ENCODE peak calls at places on chromosomes 13 and 19, in four cellular contexts. I, T, G and O are unnamed samples.

GRCh38 chr13:113216165-113217056 is 7.0 kb downstream of the CUL4A start:
- DNase-seq in I (peak; percentile 79), T (peak; percentile 56), G (no peak), O (peak; percentile 45)

GRCh38 chr13:91165758-91166157 is 181.7 kb upstream of the MIR17HG start:
- DNase-seq in G (no peak), I (no peak), T (no peak), O (no peak)

GRCh38 chr19:7562646-7563393 is 27.3 kb downstream of the PNPLA6 start:
- DNase-seq in I (peak; percentile 56), T (no peak), G (no peak), O (no peak)

GRCh38 chr19:18744019-18744418 is 47.1 kb downstream of the COMP start:
- DNase-seq in T (no peak), G (no peak), I (no peak), O (no peak)

GRCh38 chr13:92842145-92842544 is 384.5 kb upstream of the GPC6 start:
- DNase-seq in G (no peak), T (no peak), I (no peak), O (no peak)

GRCh38 chr19:50977626-50978025 is 6.1 kb downstream of the KLK7 start:
- DNase-seq in G (no peak), T (peak; percentile 45), I (no peak), O (peak; percentile 10)

GRCh38 chr19:16590876-16591802 is 18.9 kb upstream of the SLC35E1 start:
- DNase-seq in I (no peak), G (no peak), T (no peak), O (no peak)

GRCh38 chr19:39672473-39672872 is 16.8 kb downstream of the LGALS16 start:
- DNase-seq in T (no peak), I (no peak), G (no peak), O (no peak)

GRCh38 chr13:101059803-101060202 is 356.5 kb downstream of the NALCN start:
- DNase-seq in I (no peak), T (no peak), G (no peak), O (no peak)

GRCh38 chr13:33548065-33548464 is 262.5 kb upstream of the STARD13 start:
- DNase-seq in I (no peak), G (no peak), T (no peak), O (no peak)

GRCh38 chr13:26719356-26719945 is 41.1 kb downstream of the GPR12 start:
- DNase-seq in I (peak; percentile 2), G (no peak), T (no peak), O (no peak)

GRCh38 chr19:32824136-32824835 is 45.3 kb downstream of the SLC7A9 start:
- DNase-seq in G (peak; percentile 59), T (no peak), I (no peak), O (no peak)

GRCh38 chr13:86729206-86729605 is 930.0 kb upstream of the SLITRK6 start:
- DNase-seq in G (no peak), I (no peak), T (no peak), O (no peak)

GRCh38 chr13:34623331-34623730 is 318.7 kb upstream of the NBEA start:
- DNase-seq in I (no peak), T (no peak), G (no peak), O (no peak)

GRCh38 chr19:15010497-15011255 is 31.0 kb upstream of the SLC1A6 start:
- DNase-seq in G (no peak), I (no peak), T (no peak), O (no peak)

GRCh38 chr13:31069808-31070544 is 91.7 kb downstream of the HSPH1 start:
- DNase-seq in G (no peak), T (no peak), I (no peak), O (no peak)

GRCh38 chr13:26602783-26603182 is 45.3 kb downstream of the WASF3 start:
- DNase-seq in I (no peak), T (no peak), G (no peak), O (no peak)

GRCh38 chr13:62014299-62014698 is 598.6 kb upstream of the PCDH20 start:
- DNase-seq in G (peak; percentile 12), T (peak; percentile 24), I (no peak), O (peak; percentile 9)

GRCh38 chr13:51614350-51614786 is 30.1 kb downstream of the WDFY2 start:
- DNase-seq in G (peak; percentile 64), T (no peak), I (no peak), O (no peak)

GRCh38 chr13:59679239-59679638 is 484.5 kb downstream of the DIAPH3 start:
- DNase-seq in G (peak; percentile 30), T (no peak), I (no peak), O (no peak)

GRCh38 chr19:8335343-8336071 is 7.6 kb downstream of the KANK3 start:
- DNase-seq in G (peak; percentile 61), I (no peak), T (no peak), O (no peak)

GRCh38 chr19:38135150-38135998 is 88.6 kb downstream of the DPF1 start:
- DNase-seq in I (no peak), T (no peak), G (no peak), O (no peak)

GRCh38 chr13:64758520-64758919 is 2471.6 kb downstream of the PCDH9 start:
- DNase-seq in G (no peak), T (no peak), I (no peak), O (no peak)

GRCh38 chr13:94994506-94994905 is 282.2 kb upstream of the SOX21 start:
- DNase-seq in I (no peak), G (no peak), T (no peak), O (no peak)

GRCh38 chr13:52701728-52702480 is 37.7 kb downstream of the CNMD start:
- DNase-seq in T (no peak), G (no peak), I (peak; percentile 5), O (no peak)

GRCh38 chr13:63680704-63681103 is 2265.1 kb upstream of the PCDH20 start:
- DNase-seq in T (no peak), G (no peak), I (no peak), O (no peak)

GRCh38 chr19:5585461-5586299 is 17.9 kb upstream of the TINCR start:
- DNase-seq in I (peak; percentile 81), G (peak; percentile 52), T (no peak), O (no peak)

GRCh38 chr13:74767031-74767430 is 632.8 kb upstream of the KLF12 start:
- DNase-seq in I (no peak), T (no peak), G (no peak), O (no peak)

DNA sequence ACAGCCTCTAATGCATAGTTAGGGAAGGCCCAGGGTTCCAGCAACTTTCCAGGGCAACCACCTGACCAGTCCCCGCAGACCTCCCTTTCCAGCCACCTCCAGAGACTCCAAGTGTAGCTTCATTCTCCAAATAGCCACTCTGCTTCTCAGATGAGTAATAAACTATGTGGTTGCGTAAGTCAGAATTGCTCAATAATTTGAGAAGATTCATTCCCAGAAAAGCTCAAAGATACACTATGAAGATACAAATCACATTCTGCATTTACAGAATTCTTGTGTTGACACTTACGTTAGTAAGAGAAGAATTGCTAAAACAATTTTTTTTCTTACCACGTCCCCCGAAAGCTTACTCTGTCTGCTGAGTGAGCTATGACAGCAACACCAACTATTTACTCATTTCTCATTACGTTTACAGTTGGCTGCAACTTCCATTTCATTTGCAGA is 8.2 kb upstream of the LATS2 start:
- DNase-seq in T (no peak), I (no peak), G (no peak), O (peak; percentile 63)
- TF ChIP-seq ELF1 in T (no peak), I (no peak), G (no peak), O (no peak)

GRCh38 chr19:31520633-31521032 is 171.4 kb upstream of the TSHZ3 start:
- DNase-seq in T (no peak), G (no peak), I (no peak), O (no peak)
- H3K27ac ChIP-seq in T (no peak overlapping the region), G (no peak overlapping the region), I (no peak overlapping the region), O (no peak overlapping the region)

GRCh38 chr13:98856983-98857382 is 104.5 kb upstream of the SLC15A1 start:
- DNase-seq in G (peak; percentile 39), T (no peak), I (no peak), O (no peak)

GRCh38 chr13:98858206-98858605 is 105.7 kb upstream of the SLC15A1 start:
- DNase-seq in G (no peak), T (no peak), I (no peak), O (no peak)

GRCh38 chr13:98854448-98854847 is 102.0 kb upstream of the SLC15A1 start:
- DNase-seq in G (no peak), I (no peak), T (no peak), O (no peak)

GRCh38 chr13:98851276-98851675 is 98.8 kb upstream of the SLC15A1 start:
- DNase-seq in G (no peak), I (no peak), T (no peak), O (no peak)

DNA sequence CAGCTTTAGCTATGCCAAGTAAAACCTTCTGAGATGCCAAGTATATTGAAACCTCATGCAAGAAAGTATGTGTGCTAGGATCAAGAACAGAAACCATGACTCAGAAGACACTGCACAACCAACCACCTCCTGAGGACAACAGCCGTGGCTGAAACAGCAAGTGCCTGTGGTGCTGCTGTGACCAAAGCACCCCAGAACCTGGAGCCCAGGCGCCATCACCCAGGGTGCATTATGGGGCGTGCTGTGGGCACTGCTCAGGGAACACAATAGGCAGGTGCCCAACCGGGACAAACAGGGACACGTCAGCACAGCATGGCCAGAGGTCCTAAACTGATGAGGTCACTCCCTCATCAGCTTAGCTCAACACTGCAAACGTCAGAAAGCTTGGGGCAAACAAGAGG is 101.3 kb upstream of the SLC15A1 start:
- DNase-seq in I (no peak), T (no peak), G (no peak), O (no peak)
- TF ChIP-seq ELF1 in I (no peak), T (no peak), G (no peak), O (no peak)

GRCh38 chr19:10189631-10190425 is 4.9 kb downstream of the DNMT1 start:
- DNase-seq in T (no peak), G (no peak), I (no peak), O (no peak)

GRCh38 chr19:10194500-10195198 is at the start of gene DNMT1:
- DNase-seq in T (peak; percentile 94), I (peak; percentile 97), G (peak; percentile 100), O (peak; percentile 89)

GRCh38 chr19:10193666-10194499 is 870 bp downstream of the DNMT1 start:
- DNase-seq in I (peak; percentile 41), G (no peak), T (no peak), O (peak; percentile 13)

GRCh38 chr19:10192922-10193321 is 1.8 kb downstream of the DNMT1 start:
- DNase-seq in I (no peak), G (no peak), T (no peak), O (no peak)

GRCh38 chr19:10191347-10191746 is 3.4 kb downstream of the DNMT1 start:
- DNase-seq in I (no peak), G (no peak), T (no peak), O (peak; percentile 91)
- H3K27ac ChIP-seq in I (no peak overlapping the region), G (peak overlapping the region; percentile 41), T (no peak overlapping the region), O (peak overlapping the region; percentile 12)